ENCODE peak calls at places on chromosomes 3 and 15, in eight cellular contexts. W is neural progenitor cell, A is Panc1, R is upper lobe of left lung, G is psoas muscle, V is cardiac muscle cell, L is brain microvascular endothelial cell, E is OCI-LY7. U is an unnamed sample.

GRCh38 chr3:93906245-93906644 is 67.5 kb downstream of the PROS1 start:
- DNase-seq in W (no peak), A (no peak), R (peak; percentile 83), G (no peak), V (peak; percentile 42), L (no peak), E (no peak), U (no peak)

GRCh38 chr3:32837366-32837765 is 19.6 kb downstream of the TRIM71 start:
- DNase-seq in W (no peak), A (no peak), R (no peak), G (no peak), V (no peak), L (no peak), E (no peak), U (no peak)

GRCh38 chr3:17430574-17430973 is 311.9 kb downstream of the TBC1D5 start:
- DNase-seq in W (no peak), A (no peak), R (no peak), G (no peak), V (no peak), L (no peak), E (no peak), U (no peak)

GRCh38 chr15:69576948-69577351 is 124.3 kb downstream of the RPLP1 start:
- DNase-seq in W (no peak), A (no peak), R (no peak), G (no peak), V (no peak), L (no peak), E (peak; percentile 7), U (no peak)

GRCh38 chr15:34609658-34610057 is 26.2 kb upstream of the GOLGA8B start:
- DNase-seq in W (no peak), A (no peak), R (no peak), G (no peak), V (no peak), L (no peak), E (no peak), U (no peak)

GRCh38 chr3:28726840-28727239 is 378.2 kb upstream of the AZI2 start:
- DNase-seq in W (peak; percentile 76), A (no peak), R (no peak), G (peak; percentile 62), V (peak; percentile 65), L (peak; percentile 51), E (peak; percentile 14), U (no peak)

GRCh38 chr15:68432665-68433064 is 702 bp upstream of the ITGA11 start:
- DNase-seq in W (no peak), A (no peak), R (no peak), G (no peak), V (no peak), L (no peak), E (no peak), U (no peak)

GRCh38 chr3:142077859-142078500 is 71.4 kb downstream of the TFDP2 start:
- DNase-seq in W (no peak), A (no peak), R (no peak), G (no peak), V (no peak), L (no peak), E (no peak), U (no peak)

GRCh38 chr3:122183893-122184590 is 574 bp downstream of the CASR start:
- DNase-seq in W (peak; percentile 48), A (no peak), R (peak; percentile 74), G (no peak), V (no peak), L (no peak), E (no peak), U (no peak)

GRCh38 chr3:122183521-122183892 is at the start of gene CASR:
- DNase-seq in W (peak; percentile 34), A (no peak), R (peak; percentile 47), G (no peak), V (peak; percentile 4), L (no peak), E (no peak), U (peak; percentile 10)

GRCh38 chr3:122188758-122189157 is 5.3 kb downstream of the CASR start:
- DNase-seq in W (no peak), A (no peak), R (no peak), G (no peak), V (no peak), L (no peak), E (no peak), U (no peak)

GRCh38 chr3:122186372-122186771 is 2.9 kb downstream of the CASR start:
- DNase-seq in W (no peak), A (no peak), R (no peak), G (no peak), V (no peak), L (no peak), E (no peak), U (no peak)

DNA sequence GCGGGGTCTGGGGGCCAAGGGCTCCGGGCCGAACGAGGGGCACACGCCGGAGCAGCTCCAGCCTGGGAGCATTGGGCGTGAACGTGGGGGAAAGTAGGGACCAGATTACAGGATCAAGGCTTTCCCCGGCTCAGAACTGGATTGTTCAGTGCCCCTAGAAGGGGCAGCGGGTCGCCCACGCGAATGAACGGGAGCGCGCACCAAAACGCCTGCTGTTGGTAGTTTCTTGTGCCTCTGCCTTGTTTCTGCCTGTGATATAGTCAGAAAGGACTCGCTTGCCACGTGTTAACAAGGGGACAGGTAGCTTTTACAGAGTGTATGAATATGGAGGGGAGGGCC is 1.1 kb downstream of the CASR start:
- DNase-seq in W (peak; percentile 13), A (no peak), R (no peak), G (no peak), V (no peak), L (no peak), E (no peak), U (no peak)
- H3K4me3 ChIP-seq in W (peak overlapping the region; percentile 50), A (no peak overlapping the region), R (peak overlapping the region; percentile 18), G (peak overlapping the region; percentile 30), V (peak overlapping the region; percentile 31), L (no peak overlapping the region), E (no peak overlapping the region), U (peak overlapping the region; percentile 33)

GRCh38 chr15:40197434-40197833 is 36.6 kb downstream of the BUB1B start:
- DNase-seq in W (no peak), A (no peak), R (no peak), G (no peak), V (no peak), L (no peak), E (no peak), U (no peak)

GRCh38 chr15:40204100-40204499 is 34.8 kb upstream of the PAK6 start:
- DNase-seq in W (no peak), A (no peak), R (no peak), G (no peak), V (no peak), L (no peak), E (no peak), U (no peak)

GRCh38 chr15:40192942-40193341 is 32.1 kb downstream of the BUB1B start:
- DNase-seq in W (no peak), A (no peak), R (no peak), G (no peak), V (peak; percentile 34), L (peak; percentile 11), E (no peak), U (no peak)

DNA sequence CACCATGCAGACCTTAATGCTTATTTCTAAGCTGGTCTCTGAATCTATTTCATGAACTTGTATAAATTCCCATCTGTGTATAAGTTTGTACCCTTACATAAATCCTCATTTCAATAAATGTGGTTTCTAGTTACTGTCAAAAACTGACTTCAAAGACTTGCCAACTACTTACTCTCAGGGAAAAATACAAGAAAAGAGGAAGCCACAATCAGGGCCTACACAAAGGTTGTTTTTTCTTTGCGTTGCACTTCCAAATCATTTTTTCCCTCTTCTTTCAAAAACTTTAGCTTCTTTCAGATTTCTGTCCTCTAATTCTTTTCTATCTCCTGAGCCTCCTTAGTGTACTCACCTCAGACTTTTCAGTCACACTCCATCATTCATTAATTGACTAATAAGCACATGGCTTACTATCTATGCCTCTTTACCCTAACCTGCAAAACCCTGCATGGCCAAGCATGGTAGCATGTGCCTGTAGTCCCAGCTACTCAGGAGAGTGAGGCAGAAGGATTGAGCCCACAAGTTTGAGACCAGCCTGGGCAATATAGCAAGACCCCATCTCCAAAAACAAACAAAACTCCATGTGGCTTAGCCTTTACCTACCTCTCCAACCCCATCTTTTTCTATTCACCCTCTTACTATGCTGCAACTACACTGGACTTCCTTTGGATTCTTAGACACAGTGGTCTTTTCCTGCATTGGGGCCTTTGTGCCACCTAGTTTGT is 37.7 kb downstream of the BUB1B start:
- DNase-seq in W (no peak), A (no peak), R (no peak), G (no peak), V (no peak), L (no peak), E (no peak), U (no peak)
- H3K36me3 ChIP-seq in W (peaks cover 49% of the 10 kb centered on the region), A (peaks cover 43% of the 10 kb centered on the region), R (no peaks in the 10 kb centered on the region), G (no peaks in the 10 kb centered on the region), V (peaks cover 16% of the 10 kb centered on the region), L (peaks cover 5% of the 10 kb centered on the region), E (peaks cover 98% of the 10 kb centered on the region), U (no peaks in the 10 kb centered on the region)

DNA sequence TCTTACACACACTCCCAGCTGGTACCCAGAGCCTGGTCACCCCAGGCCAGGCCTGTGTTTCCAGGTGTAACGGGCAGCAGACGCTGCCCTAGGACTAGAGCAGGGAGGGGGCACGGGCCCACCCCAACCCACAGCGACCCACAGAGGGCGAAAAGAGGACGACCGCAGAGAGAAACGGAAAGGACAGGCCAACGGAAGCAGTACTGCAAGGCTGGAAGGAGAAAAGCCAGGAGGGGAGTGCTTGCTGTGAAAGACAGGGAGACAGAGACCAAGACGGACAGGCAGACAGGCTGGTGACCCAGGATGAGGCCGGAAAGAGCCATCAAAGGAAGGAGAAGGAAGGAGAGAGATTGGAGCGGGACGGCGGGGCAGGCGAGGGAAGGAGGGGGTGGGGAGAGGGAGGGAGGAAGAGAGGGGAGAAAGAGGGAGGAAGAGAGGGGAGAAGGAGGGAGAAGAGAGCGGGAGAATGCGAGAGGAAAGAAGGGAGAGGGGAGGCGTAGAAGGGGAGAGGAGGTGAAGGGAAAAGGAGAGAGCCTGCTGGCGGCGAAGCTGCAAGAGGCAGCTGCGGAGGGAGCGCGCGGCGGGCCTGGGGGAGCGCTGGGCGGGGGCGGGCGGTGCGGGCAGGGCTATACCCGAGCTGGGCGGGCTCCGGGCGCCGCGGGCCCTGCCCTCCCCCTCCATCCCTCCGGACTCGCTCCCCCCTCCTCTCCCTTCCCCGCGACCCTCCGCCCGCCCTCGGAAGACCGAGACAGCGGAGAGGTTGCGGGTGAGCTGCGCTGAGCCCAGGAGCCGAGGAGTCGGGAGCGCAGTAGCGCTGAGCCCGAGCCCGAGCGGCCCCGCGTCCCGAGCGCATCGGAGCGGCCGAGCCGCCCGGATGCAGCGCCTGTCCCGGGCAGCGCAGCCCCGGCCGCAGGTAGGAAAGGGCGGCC is at the start of gene SLC6A1:
- DNase-seq in W (peak; percentile 73), A (no peak), R (peak; percentile 63), G (peak; percentile 58), V (peak; percentile 15), L (no peak), E (no peak), U (no peak)
- TF ChIP-seq CTCF in W (peak; percentile 50), A (no peak), R (no peak), G (no peak), V (peak; percentile 33), L (peak; percentile 37), E (no peak), U (no peak)

GRCh38 chr3:25429441-25429907 is 1.4 kb downstream of the RARB start:
- DNase-seq in W (no peak), A (no peak), R (no peak), G (no peak), V (peak; percentile 15), L (no peak), E (no peak), U (no peak)
- H3K4me3 ChIP-seq in W (no peak overlapping the region), A (peak overlapping the region; percentile 42), R (peak overlapping the region; percentile 49), G (peak overlapping the region; percentile 73), V (peak overlapping the region; percentile 81), L (peak overlapping the region; percentile 90), E (no peak overlapping the region), U (peak overlapping the region; percentile 50)